ENCODE peak calls at places on chromosomes 12 and 14, in six cellular contexts. Y is pancreas, B is MM.1S, Q is thyroid gland, A is adipocyte, I is astrocyte of the cerebellum. C is an unnamed sample.

GRCh38 chr12:115313929-115314328 is 630.0 kb upstream of the TBX3 start:
- DNase-seq in Y (no peak), B (no peak), Q (no peak), A (peak), I (peak), C (peak)

GRCh38 chr12:51863921-51864700 is 15.6 kb upstream of the FIGNL2 start:
- DNase-seq in Y (no peak), B (no peak), Q (no peak), A (peak), I (no peak), C (no peak)

GRCh38 chr12:117805865-117806264 is 162.9 kb downstream of the KSR2 start:
- DNase-seq in Y (no peak), B (no peak), Q (no peak), A (no peak), I (no peak), C (no peak)

GRCh38 chr14:94129758-94130414 is 482 bp upstream of the IFI27L2 start:
- DNase-seq in Y (no peak), B (peak), Q (peak), A (peak), I (no peak), C (peak)

GRCh38 chr12:7075931-7076330 is 15.4 kb downstream of the C1S start:
- DNase-seq in Y (no peak), B (no peak), Q (no peak), A (peak), I (no peak), C (peak)

GRCh38 chr12:49105504-49106120 is 5.0 kb downstream of the LMBR1L start:
- DNase-seq in Y (no peak), B (no peak), Q (no peak), A (no peak), I (no peak), C (peak)

GRCh38 chr14:67513631-67514108 is 19.4 kb upstream of the PLEKHH1 start:
- DNase-seq in Y (peak), B (no peak), Q (peak), A (no peak), I (no peak), C (no peak)

GRCh38 chr12:122834229-122834920 is 882 bp upstream of the HIP1R start:
- DNase-seq in Y (no peak), B (no peak), Q (peak), A (peak), I (no peak), C (peak)

GRCh38 chr14:66380143-66380542 is 106.0 kb upstream of the CCDC196 start:
- DNase-seq in Y (peak), B (no peak), Q (peak), A (no peak), I (no peak), C (peak)

GRCh38 chr12:122162976-122163375 is 11.0 kb downstream of the IL31 start:
- DNase-seq in Y (no peak), B (no peak), Q (no peak), A (no peak), I (no peak), C (no peak)

GRCh38 chr14:54487771-54488170 is 1.0 kb downstream of the GMFB start:
- DNase-seq in Y (no peak), B (no peak), Q (no peak), A (peak), I (no peak), C (peak)

GRCh38 chr12:105670664-105671063 is 340.2 kb downstream of the C12orf75 start:
- DNase-seq in Y (no peak), B (no peak), Q (no peak), A (peak), I (peak), C (peak)

GRCh38 chr12:13000616-13000934 is 510 bp upstream of the HEBP1 start:
- DNase-seq in Y (no peak), B (no peak), Q (peak), A (peak), I (no peak), C (no peak)

GRCh38 chr12:113462880-113463745 is 8.6 kb downstream of the LHX5 start:
- DNase-seq in Y (no peak), B (no peak), Q (no peak), A (no peak), I (no peak), C (no peak)

GRCh38 chr12:10249690-10250455 is 37.2 kb downstream of the GABARAPL1 start:
- DNase-seq in Y (no peak), B (no peak), Q (no peak), A (no peak), I (no peak), C (no peak)

GRCh38 chr14:71361335-71361734 is 454.1 kb downstream of the PCNX1 start:
- DNase-seq in Y (no peak), B (no peak), Q (no peak), A (peak), I (no peak), C (peak)

GRCh38 chr12:67726868-67727267 is 78.3 kb downstream of the DYRK2 start:
- DNase-seq in Y (no peak), B (no peak), Q (no peak), A (no peak), I (no peak), C (no peak)

GRCh38 chr12:126355346-126355745 is 1290.1 kb downstream of the AACS start:
- DNase-seq in Y (no peak), B (peak), Q (no peak), A (no peak), I (no peak), C (no peak)

GRCh38 chr12:119479121-119479561 is 114.4 kb upstream of the TMEM233 start:
- DNase-seq in Y (no peak), B (no peak), Q (peak), A (no peak), I (no peak), C (no peak)

GRCh38 chr12:52953181-52953841 is 4.4 kb downstream of the KRT18 start:
- DNase-seq in Y (peak), B (no peak), Q (no peak), A (no peak), I (no peak), C (no peak)

GRCh38 chr12:56338643-56339422 is at the start of gene IL23A:
- DNase-seq in Y (no peak), B (peak), Q (no peak), A (no peak), I (peak), C (no peak)

GRCh38 chr12:15829255-15829654 is 40.1 kb upstream of the EPS8 start:
- DNase-seq in Y (no peak), B (no peak), Q (no peak), A (no peak), I (no peak), C (no peak)

GRCh38 chr12:92144045-92144630 is 1.5 kb downstream of the BTG1 start:
- DNase-seq in Y (peak), B (peak), Q (peak), A (peak), I (peak), C (peak)

GRCh38 chr14:96564389-96564788 is 62.2 kb downstream of the PAPOLA start:
- DNase-seq in Y (no peak), B (no peak), Q (no peak), A (no peak), I (no peak), C (peak)

GRCh38 chr12:27394676-27395075 is 51.9 kb upstream of the SMCO2 start:
- DNase-seq in Y (no peak), B (no peak), Q (no peak), A (no peak), I (no peak), C (no peak)

GRCh38 chr12:89707623-89707991 is 1.0 kb downstream of the ATP2B1 start:
- DNase-seq in Y (peak), B (peak), Q (peak), A (no peak), I (no peak), C (no peak)

GRCh38 chr12:49346659-49347306 is at the start of gene DNAJC22:
- DNase-seq in Y (peak), B (peak), Q (peak), A (peak), I (no peak), C (no peak)

GRCh38 chr14:102774391-102775153 is 2.7 kb upstream of the TRAF3 start:
- DNase-seq in Y (peak), B (peak), Q (peak), A (peak), I (peak), C (peak)

GRCh38 chr14:91464615-91465205 is 45.4 kb downstream of the PPP4R3A start:
- DNase-seq in Y (no peak), B (no peak), Q (no peak), A (no peak), I (no peak), C (no peak)

DNA sequence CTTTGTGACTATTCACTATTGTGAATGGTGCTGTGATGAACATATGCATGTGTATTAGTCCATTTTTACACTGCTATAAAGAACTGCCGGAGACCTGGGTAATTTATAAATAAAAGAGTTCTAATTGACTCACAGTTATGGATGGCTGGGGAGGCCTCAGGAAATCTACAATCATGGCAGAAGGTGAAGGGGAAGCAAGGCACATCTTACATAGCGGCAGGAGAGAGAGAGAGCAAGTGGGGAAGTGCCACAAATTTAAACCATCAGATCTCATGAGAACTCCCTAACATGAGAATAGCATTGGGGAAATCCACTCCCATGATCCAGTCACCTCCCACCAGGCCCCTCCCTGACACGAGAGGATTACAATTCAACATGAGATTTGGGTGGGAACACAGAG is 90.8 kb downstream of the ATP23 start:
- DNase-seq in Y (no peak), B (no peak), Q (no peak), A (no peak), I (no peak), C (no peak)
- H3K4me3 ChIP-seq in Y (no peak), B (no peak), Q (no peak), A (no peak), I (no peak), C (no peak)

DNA sequence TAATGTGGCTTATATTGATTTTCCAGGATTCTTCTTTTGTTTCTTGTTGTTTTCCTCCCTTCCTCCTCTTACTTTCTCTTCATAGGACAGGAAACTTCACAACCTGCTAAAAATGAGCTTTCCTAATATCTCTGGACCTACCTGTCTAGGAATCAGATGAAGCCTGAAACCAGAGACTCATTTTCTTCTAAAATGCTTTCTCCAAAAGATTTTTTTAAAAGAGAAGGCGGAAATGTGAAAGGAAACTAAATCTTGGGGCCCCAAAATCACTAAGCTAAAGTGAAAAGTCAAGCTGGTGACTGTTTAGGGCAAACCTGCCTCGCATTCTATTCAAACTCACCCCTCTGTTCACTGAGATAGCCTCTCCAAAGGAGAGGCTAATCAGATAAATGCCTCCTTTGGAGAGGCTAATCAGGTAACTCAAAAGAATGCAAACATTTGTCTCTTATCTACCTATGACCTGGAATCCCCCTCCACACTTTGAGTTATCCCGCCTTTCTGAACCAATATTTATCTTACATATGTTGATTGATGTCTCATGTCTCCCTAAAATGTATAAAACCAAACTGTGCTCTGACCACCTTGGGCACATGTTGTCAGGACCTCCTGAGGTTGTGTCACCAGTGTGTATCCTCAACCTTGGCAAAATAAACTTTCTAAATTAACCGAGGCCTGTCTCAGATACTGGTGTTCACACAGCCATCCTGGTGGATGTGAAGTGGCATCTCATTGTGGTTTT is 72.7 kb upstream of the HECTD1 start:
- DNase-seq in Y (no peak), B (no peak), Q (no peak), A (no peak), I (no peak), C (no peak)
- H3K4me3 ChIP-seq in Y (no peak), B (no peak), Q (no peak), A (no peak), I (no peak), C (no peak)

GRCh38 chr14:50344116-50344775 is 32.1 kb downstream of the DMAC2L start:
- DNase-seq in Y (no peak), B (no peak), Q (no peak), A (no peak), I (no peak), C (no peak)

GRCh38 chr14:50340945-50341344 is 28.8 kb downstream of the DMAC2L start:
- DNase-seq in Y (no peak), B (no peak), Q (no peak), A (no peak), I (no peak), C (no peak)

GRCh38 chr14:50343424-50343823 is 31.3 kb downstream of the DMAC2L start:
- DNase-seq in Y (no peak), B (no peak), Q (no peak), A (no peak), I (no peak), C (no peak)

GRCh38 chr14:50340045-50340444 is 27.9 kb downstream of the DMAC2L start:
- DNase-seq in Y (no peak), B (no peak), Q (no peak), A (no peak), I (no peak), C (no peak)

DNA sequence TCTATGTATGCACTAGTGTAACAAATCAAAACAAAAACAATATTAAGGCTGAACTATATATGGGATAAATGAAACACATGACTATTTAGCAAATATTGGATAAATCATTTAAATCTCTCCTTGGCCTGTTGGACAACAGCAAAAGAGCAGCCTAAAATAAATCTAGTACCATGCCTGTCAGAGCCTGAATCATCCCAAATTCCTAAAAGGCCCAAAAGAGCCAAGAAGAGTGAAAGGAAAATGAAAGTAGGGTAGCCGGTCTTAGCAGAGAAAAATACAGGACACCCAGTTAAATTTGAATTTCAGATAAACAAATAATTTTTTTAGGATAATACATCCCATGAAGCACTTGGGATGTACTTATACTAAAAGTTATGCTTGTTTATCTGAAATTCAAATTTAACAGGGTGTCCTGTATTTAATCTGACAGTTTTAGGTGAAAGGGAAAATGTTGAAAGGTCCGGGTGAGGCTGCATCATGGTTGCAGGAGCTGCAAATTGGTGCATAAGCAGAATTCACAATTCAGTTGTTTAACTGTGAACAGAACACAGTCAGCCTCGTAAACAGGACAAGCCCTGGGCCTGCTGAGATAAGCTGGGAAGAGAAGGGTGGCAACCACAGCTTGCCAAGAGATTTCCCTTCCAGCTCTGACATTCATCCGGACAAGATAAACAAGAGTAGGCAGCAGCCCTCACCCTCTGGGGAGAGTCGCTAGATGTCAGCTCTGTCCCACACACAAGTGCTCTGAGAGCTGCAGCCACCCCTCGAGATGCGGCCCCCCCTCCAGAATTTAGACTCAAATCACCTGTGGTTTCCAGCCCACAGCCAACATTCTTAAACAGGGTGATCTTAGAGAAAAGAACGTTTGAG is 30.3 kb downstream of the DMAC2L start:
- DNase-seq in Y (peak), B (no peak), Q (peak), A (peak), I (peak), C (peak)
- H3K4me3 ChIP-seq in Y (no peak), B (no peak), Q (no peak), A (peak), I (no peak), C (peak)

GRCh38 chr12:54201001-54201794 is 12.4 kb upstream of the SMUG1 start:
- DNase-seq in Y (peak), B (peak), Q (peak), A (peak), I (peak), C (peak)

GRCh38 chr12:54197037-54197909 is 8.5 kb upstream of the SMUG1 start:
- DNase-seq in Y (no peak), B (no peak), Q (no peak), A (no peak), I (no peak), C (no peak)

GRCh38 chr12:54204316-54204715 is 15.5 kb upstream of the SMUG1 start:
- DNase-seq in Y (no peak), B (no peak), Q (no peak), A (no peak), I (no peak), C (no peak)

GRCh38 chr12:54199034-54199433 is 10.2 kb upstream of the SMUG1 start:
- DNase-seq in Y (no peak), B (no peak), Q (no peak), A (no peak), I (no peak), C (no peak)

DNA sequence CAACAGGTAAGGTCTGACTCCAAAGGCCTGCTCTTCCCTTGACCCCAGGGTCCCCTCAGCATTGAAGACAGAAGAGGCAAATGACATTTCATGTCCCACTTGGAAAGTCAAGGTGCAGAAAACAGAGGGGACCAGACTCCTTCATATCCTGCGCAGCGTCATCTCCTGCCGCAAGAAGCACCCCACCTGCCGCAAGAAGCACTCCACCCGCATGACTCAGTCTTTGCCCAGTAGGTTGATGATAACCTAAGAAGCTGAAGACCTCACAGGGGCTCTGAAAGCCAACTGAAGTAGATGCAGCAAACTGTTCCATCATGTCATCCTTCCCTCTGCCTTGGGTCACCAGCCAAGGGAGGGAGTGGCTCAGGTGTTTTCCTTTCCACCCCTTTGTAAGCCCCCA is 11.6 kb upstream of the SMUG1 start:
- DNase-seq in Y (no peak), B (no peak), Q (no peak), A (no peak), I (no peak), C (no peak)
- H3K4me3 ChIP-seq in Y (no peak), B (no peak), Q (no peak), A (no peak), I (no peak), C (no peak)